ENCODE peak calls at places on chromosomes 4 and X, in five cellular contexts. H, D, K, Q and T are unnamed samples.
A peak's percentile ranks its signal among the peaks of the same experiment; 100 is the strongest.

GRCh38 chr4:169659736-169660670 is 39.6 kb downstream of the CLCN3 start:
- DNase-seq in H (peak; percentile 93), D (peak; percentile 99), K (peak; percentile 50), Q (peak; percentile 92), T (peak; percentile 97)

GRCh38 chrX:119008122-119008744 is 33.8 kb downstream of the LONRF3 start:
- DNase-seq in H (peak; percentile 79), D (peak; percentile 37), K (no peak), Q (no peak), T (peak; percentile 23)

GRCh38 chr4:173411106-173411703 is 12.3 kb upstream of the SCRG1 start:
- DNase-seq in H (no peak), D (no peak), K (no peak), Q (no peak), T (no peak)

GRCh38 chr4:124445071-124445470 is 267.5 kb downstream of the ANKRD50 start:
- DNase-seq in H (no peak), D (no peak), K (no peak), Q (no peak), T (no peak)

GRCh38 chrX:68832516-68833447 is 4.0 kb downstream of the EFNB1 start:
- DNase-seq in H (no peak), D (no peak), K (no peak), Q (peak; percentile 46), T (no peak)

GRCh38 chrX:106201502-106202178 is 33.5 kb downstream of the PWWP3B start:
- DNase-seq in H (no peak), D (no peak), K (no peak), Q (no peak), T (no peak)

GRCh38 chr4:186021461-186022167 is 47.3 kb upstream of the TLR3 start:
- DNase-seq in H (peak; percentile 54), D (peak; percentile 29), K (no peak), Q (no peak), T (no peak)

GRCh38 chr4:182246401-182247205 is 3.4 kb downstream of the TENM3 start:
- DNase-seq in H (no peak), D (no peak), K (no peak), Q (no peak), T (no peak)

GRCh38 chr4:73021634-73022033 is 47.9 kb downstream of the COX18 start:
- DNase-seq in H (peak; percentile 81), D (peak; percentile 73), K (no peak), Q (no peak), T (peak; percentile 8)

GRCh38 chrX:136065044-136065671 is 79.9 kb downstream of the SLC9A6 start:
- DNase-seq in H (no peak), D (peak; percentile 29), K (peak; percentile 13), Q (no peak), T (peak; percentile 16)

GRCh38 chr4:25702848-25703247 is 47.2 kb downstream of the SLC34A2 start:
- DNase-seq in H (no peak), D (peak; percentile 33), K (no peak), Q (no peak), T (no peak)

GRCh38 chr4:24070117-24070516 is 180.3 kb upstream of the PPARGC1A start:
- DNase-seq in H (no peak), D (peak; percentile 96), K (no peak), Q (no peak), T (no peak)

GRCh38 chrX:85905851-85906250 is 141.5 kb downstream of the CHM start:
- DNase-seq in H (no peak), D (no peak), K (no peak), Q (no peak), T (no peak)

GRCh38 chr4:186839122-186840037 is 115.7 kb upstream of the FAT1 start:
- DNase-seq in H (peak; percentile 42), D (peak; percentile 81), K (no peak), Q (no peak), T (peak; percentile 36)

GRCh38 chr4:108393870-108394269 is 225.1 kb upstream of the LEF1 start:
- DNase-seq in H (no peak), D (no peak), K (no peak), Q (no peak), T (no peak)

GRCh38 chrX:103276581-103277002 is at the start of gene TCEAL5:
- DNase-seq in H (no peak), D (no peak), K (no peak), Q (no peak), T (no peak)

GRCh38 chrX:30161043-30161442 is 54.3 kb upstream of the MAGEB2 start:
- DNase-seq in H (no peak), D (no peak), K (no peak), Q (no peak), T (no peak)

GRCh38 chr4:845836-846251 is 19.9 kb upstream of the CPLX1 start:
- DNase-seq in H (no peak), D (no peak), K (no peak), Q (no peak), T (no peak)